ENCODE peak calls at places on chromosomes 3 and 15, in eight cellular contexts. W is NCI-H146; P is GM06990; J is endothelial cell; V is GM23248; M is NCI-H1694; K is activated CD4-positive, alpha-beta T cell treated with anti-CD3 and anti-CD28 coated beads, Interleukin-2, amount 50 U/mL, for 48 hours; F is CD14-positive monocyte. H is an unnamed sample.

GRCh38 chr3:194851254-194851653 is 165.6 kb downstream of the FAM43A start:
- DNase-seq in W (no peak), P (no peak), J (no peak), V (no peak), M (no peak), K (no peak), F (no peak), H (no peak)

GRCh38 chr3:193983846-193984245 is 152.1 kb upstream of the HES1 start:
- DNase-seq in W (no peak), P (no peak), J (no peak), V (no peak), M (no peak), K (no peak), F (no peak), H (no peak)

GRCh38 chr3:140078940-140079339 is 144.0 kb downstream of the CLSTN2 start:
- DNase-seq in W (peak; percentile 77), P (no peak), J (no peak), V (no peak), M (no peak), K (no peak), F (no peak), H (no peak)

GRCh38 chr3:45275006-45275704 is 49.1 kb upstream of the TMEM158 start:
- DNase-seq in W (peak; percentile 19), P (no peak), J (no peak), V (no peak), M (no peak), K (no peak), F (no peak), H (no peak)

GRCh38 chr15:52180196-52180835 is 10.9 kb downstream of the GNB5 start:
- DNase-seq in W (peak; percentile 42), P (no peak), J (peak; percentile 18), V (peak; percentile 7), M (no peak), K (no peak), F (no peak), H (no peak)

GRCh38 chr15:67908756-67909155 is 68.9 kb upstream of the RNU6-1 start:
- DNase-seq in W (no peak), P (no peak), J (no peak), V (no peak), M (no peak), K (no peak), F (no peak), H (no peak)

GRCh38 chr3:71563827-71564226 is 19.7 kb downstream of the FOXP1 start:
- DNase-seq in W (no peak), P (no peak), J (no peak), V (no peak), M (no peak), K (no peak), F (no peak), H (no peak)

GRCh38 chr3:105367063-105367405 is 325 bp downstream of the ALCAM start:
- DNase-seq in W (peak; percentile 87), P (peak; percentile 70), J (peak; percentile 36), V (peak; percentile 56), M (no peak), K (peak; percentile 36), F (no peak), H (no peak)

GRCh38 chr15:95175914-95176658 is 944.7 kb downstream of the MCTP2 start:
- DNase-seq in W (no peak), P (no peak), J (no peak), V (peak; percentile 68), M (no peak), K (no peak), F (no peak), H (no peak)

GRCh38 chr15:69031013-69032001 is 16.8 kb downstream of the NOX5 start:
- DNase-seq in W (no peak), P (peak; percentile 20), J (peak; percentile 64), V (peak; percentile 76), M (no peak), K (peak; percentile 44), F (peak; percentile 53), H (peak; percentile 63)

GRCh38 chr3:100603449-100603848 is 6.0 kb upstream of the ADGRG7 start:
- DNase-seq in W (no peak), P (no peak), J (peak; percentile 9), V (peak; percentile 62), M (no peak), K (no peak), F (no peak), H (no peak)

GRCh38 chr15:58110999-58111717 is 27.0 kb upstream of the AQP9 start:
- DNase-seq in W (no peak), P (no peak), J (no peak), V (no peak), M (no peak), K (no peak), F (no peak), H (no peak)

GRCh38 chr3:153372326-153372725 is 210.3 kb downstream of the RAP2B start:
- DNase-seq in W (no peak), P (no peak), J (no peak), V (peak; percentile 76), M (no peak), K (no peak), F (no peak), H (no peak)

GRCh38 chr3:106025151-106025722 is 156.4 kb upstream of the CBLB start:
- DNase-seq in W (no peak), P (no peak), J (no peak), V (peak; percentile 32), M (no peak), K (no peak), F (no peak), H (no peak)

GRCh38 chr15:51227967-51228783 is 110.2 kb downstream of the CYP19A1 start:
- DNase-seq in W (no peak), P (peak; percentile 57), J (no peak), V (peak; percentile 96), M (no peak), K (peak; percentile 3), F (peak; percentile 69), H (no peak)

GRCh38 chr3:52061116-52061910 is 4.9 kb upstream of the DUSP7 start:
- DNase-seq in W (no peak), P (no peak), J (no peak), V (peak; percentile 33), M (no peak), K (no peak), F (no peak), H (no peak)

H was measured in NCI-H524 treated with DMSO at 0.1 percent for 48 hours.